ENCODE peak calls at places on chromosomes 5 and 9, in eight cellular contexts. Y is astrocyte, B is stomach, O is gastrocnemius medialis, P is OCI-LY7, K is foreskin keratinocyte, Z is spleen, I is ovary. S is an unnamed sample.

GRCh38 chr9:114693248-114693895 is 11.4 kb upstream of the TEX48 start:
- DNase-seq in K (peak), Y (no peak), O (no peak), Z (no peak), I (no peak), B (no peak), P (no peak), S (no peak)

GRCh38 chr9:87827341-87827740 is 55.3 kb upstream of the SPATA31E1 start:
- DNase-seq in O (no peak), K (peak), B (no peak), Y (peak), I (no peak), P (no peak), Z (no peak), S (no peak)

GRCh38 chr5:83509535-83509934 is 38.0 kb downstream of the VCAN start:
- DNase-seq in O (no peak), Z (no peak), P (no peak), K (peak), Y (peak), B (no peak), I (no peak), S (peak)

GRCh38 chr5:158468444-158468843 is 609.5 kb upstream of the CLINT1 start:
- DNase-seq in B (no peak), Z (no peak), P (no peak), K (peak), Y (no peak), O (no peak), I (no peak), S (peak)

GRCh38 chr9:113347479-113347878 is 1.9 kb upstream of the BSPRY start:
- DNase-seq in I (no peak), B (no peak), Z (no peak), K (no peak), P (no peak), O (no peak), Y (no peak), S (no peak)

GRCh38 chr5:76542887-76543690 is 80.1 kb downstream of the F2RL2 start:
- DNase-seq in Y (no peak), I (no peak), O (no peak), B (peak), K (no peak), Z (peak), P (no peak), S (no peak)

GRCh38 chr5:91178461-91178860 is 204.7 kb downstream of the ARRDC3 start:
- DNase-seq in O (no peak), Z (no peak), K (no peak), B (no peak), I (no peak), Y (peak), P (no peak), S (no peak)

GRCh38 chr5:174945853-174946252 is 221.5 kb downstream of the MSX2 start:
- DNase-seq in Y (no peak), O (no peak), I (no peak), P (no peak), K (no peak), B (no peak), Z (no peak), S (no peak)

GRCh38 chr5:106454651-106455415 is 1215.9 kb downstream of the EFNA5 start:
- DNase-seq in O (no peak), Z (no peak), K (peak), I (no peak), Y (peak), P (peak), B (no peak), S (peak)

GRCh38 chr9:130662099-130662926 is 2.1 kb upstream of the PRDM12 start:
- DNase-seq in B (no peak), K (peak), Y (no peak), O (no peak), Z (no peak), P (no peak), I (no peak), S (no peak)

GRCh38 chr5:159331099-159331973 is 1.0 kb upstream of the IL12B start:
- DNase-seq in P (peak), Y (no peak), I (peak), Z (peak), K (peak), B (peak), O (peak), S (no peak)

GRCh38 chr9:83154087-83154736 is 91.3 kb upstream of the RASEF start:
- DNase-seq in Z (no peak), O (peak), Y (peak), K (peak), B (peak), I (no peak), P (no peak), S (peak)

GRCh38 chr5:151406322-151406947 is 41.0 kb upstream of the SLC36A1 start:
- DNase-seq in I (no peak), Y (no peak), K (no peak), P (peak), Z (no peak), O (no peak), B (no peak), S (no peak)

GRCh38 chr5:69517763-69518212 is 25.2 kb downstream of the OCLN start:
- DNase-seq in Z (no peak), B (no peak), Y (peak), I (no peak), P (no peak), K (no peak), O (no peak), S (peak)

GRCh38 chr5:92353107-92354030 is 970.3 kb upstream of the ARRDC3 start:
- DNase-seq in I (no peak), P (no peak), Y (peak), O (no peak), B (no peak), K (no peak), Z (no peak), S (no peak)

GRCh38 chr9:2116073-2116472 is 100.9 kb downstream of the SMARCA2 start:
- DNase-seq in O (no peak), Y (no peak), Z (no peak), K (no peak), I (no peak), B (no peak), P (peak), S (no peak)

GRCh38 chr9:72140582-72140981 is 8.7 kb upstream of the GDA start:
- DNase-seq in P (no peak), B (no peak), I (no peak), O (no peak), Z (no peak), Y (no peak), K (peak), S (no peak)

GRCh38 chr5:151413800-151414199 is 33.6 kb upstream of the SLC36A1 start:
- DNase-seq in K (no peak), B (no peak), O (no peak), P (no peak), Z (no peak), I (no peak), Y (no peak), S (no peak)

GRCh38 chr5:125505062-125505461 is 758.6 kb upstream of the ZNF608 start:
- DNase-seq in P (no peak), O (no peak), I (no peak), B (no peak), Z (no peak), K (no peak), Y (no peak), S (no peak)

GRCh38 chr5:154740483-154740882 is 14.7 kb upstream of the LARP1 start:
- DNase-seq in Z (no peak), Y (peak), B (peak), I (peak), O (peak), P (no peak), K (no peak), S (no peak)

GRCh38 chr5:1644810-1645571 is 121.2 kb upstream of the LPCAT1 start:
- DNase-seq in B (peak), Y (peak), O (peak), P (peak), Z (peak), I (peak), K (peak), S (no peak)

GRCh38 chr5:176995896-176996767 is 10.4 kb downstream of the UIMC1 start:
- DNase-seq in I (no peak), K (peak), Y (peak), B (no peak), O (no peak), P (peak), Z (no peak), S (no peak)

GRCh38 chr9:108671156-108671555 is 184.6 kb downstream of the ACTL7B start:
- DNase-seq in I (no peak), K (peak), Z (no peak), P (no peak), B (no peak), Y (no peak), O (no peak), S (no peak)

GRCh38 chr5:141875022-141875740 is 3.0 kb downstream of the PCDH1 start:
- DNase-seq in K (no peak), Z (peak), P (no peak), B (peak), O (no peak), Y (no peak), I (no peak), S (no peak)
- H3K27ac ChIP-seq in K (no peak), Z (no peak), P (no peak), B (peak), O (peak), Y (no peak), I (no peak), S (peak)

DNA sequence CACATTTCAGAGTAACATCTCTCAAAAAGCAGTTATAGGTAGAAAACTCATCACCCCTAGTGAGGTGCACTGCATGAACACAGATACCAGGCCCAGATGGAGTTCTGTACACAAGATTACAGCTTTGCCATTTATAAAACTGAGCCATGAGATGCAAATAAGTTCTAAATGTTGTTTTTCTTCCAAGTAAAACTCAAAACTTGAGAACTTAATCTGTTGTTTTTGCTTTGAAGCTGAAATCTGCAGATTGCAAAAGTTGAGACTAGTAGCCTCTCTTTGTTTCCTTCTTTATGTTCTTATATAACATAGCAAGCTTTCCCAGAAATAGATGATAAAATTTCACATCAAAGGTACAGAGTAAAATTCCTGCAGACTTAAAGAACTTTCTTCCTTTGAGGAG is 434.1 kb downstream of the PLK2 start:
- DNase-seq in P (no peak), Y (no peak), Z (no peak), O (no peak), I (no peak), B (no peak), K (no peak), S (no peak)
- H3K27ac ChIP-seq in P (no peak), Y (no peak), Z (no peak), O (no peak), I (no peak), B (no peak), K (no peak), S (no peak)

GRCh38 chr5:149581931-149582768 is 852 bp downstream of the ARHGEF37 start:
- DNase-seq in B (peak), K (peak), Z (no peak), Y (no peak), O (no peak), I (peak), P (no peak), S (no peak)
- H3K27ac ChIP-seq in B (peak), K (peak), Z (peak), Y (no peak), O (peak), I (no peak), P (no peak), S (peak)

GRCh38 chr5:8730194-8730593 is 815.7 kb downstream of the SEMA5A start:
- DNase-seq in I (no peak), P (no peak), B (no peak), Y (peak), K (no peak), O (no peak), Z (no peak), S (no peak)
- H3K27ac ChIP-seq in I (no peak), P (no peak), B (no peak), Y (peak), K (no peak), O (no peak), Z (no peak), S (no peak)

S was measured in epithelial cell of prostate.